ENCODE peak calls at places on chromosome 2, in five cellular contexts. V is tibial artery; F is CD4-positive, CD25-positive, alpha-beta regulatory T cell; S is heart right ventricle; I is WERI-Rb-1. W is an unnamed sample. For H3K36me3, the result is how much of the 10 kb centered on the place peaks cover.

GRCh38 chr2:147910990-147911473 is 66.2 kb downstream of the ACVR2A start:
- DNase-seq in S (peak), I (peak), F (peak), V (no peak), W (peak)

GRCh38 chr2:10759151-10759714 is 37.8 kb downstream of the ATP6V1C2 start:
- DNase-seq in S (no peak), V (no peak), I (no peak), F (no peak), W (no peak)

GRCh38 chr2:140273396-140273795 is 1493.2 kb upstream of the NXPH2 start:
- DNase-seq in I (no peak), V (no peak), F (no peak), S (no peak), W (no peak)

GRCh38 chr2:54598347-54599325 is 124.8 kb upstream of the EML6 start:
- DNase-seq in F (no peak), S (no peak), V (no peak), I (no peak), W (no peak)

GRCh38 chr2:11867926-11868325 is 121.5 kb downstream of the LPIN1 start:
- DNase-seq in I (no peak), S (no peak), V (no peak), F (no peak), W (no peak)

GRCh38 chr2:178117725-178118124 is 5.5 kb downstream of the RBM45 start:
- DNase-seq in I (no peak), S (no peak), V (no peak), F (no peak), W (no peak)

GRCh38 chr2:196990092-196990491 is 63.6 kb upstream of the PGAP1 start:
- DNase-seq in F (no peak), I (no peak), S (no peak), V (no peak), W (no peak)

GRCh38 chr2:229445501-229446294 is 174.6 kb upstream of the PID1 start:
- DNase-seq in F (no peak), I (no peak), V (peak), S (peak), W (no peak)

GRCh38 chr2:240595381-240596079 is 9.0 kb downstream of the CAPN10 start:
- DNase-seq in I (peak), S (no peak), V (peak), F (peak), W (no peak)

GRCh38 chr2:70712916-70713315 is 55.1 kb downstream of the ADD2 start:
- DNase-seq in S (no peak), I (no peak), F (no peak), V (no peak), W (no peak)

GRCh38 chr2:127786048-127786809 is 24.7 kb downstream of the WDR33 start:
- DNase-seq in F (no peak), I (no peak), S (no peak), V (no peak), W (no peak)

GRCh38 chr2:9307505-9307904 is 100.9 kb downstream of the ASAP2 start:
- DNase-seq in I (no peak), S (no peak), F (no peak), V (no peak), W (no peak)

GRCh38 chr2:108634591-108635160 is 84.6 kb upstream of the RANBP2 start:
- DNase-seq in V (no peak), S (no peak), F (no peak), I (no peak), W (no peak)

GRCh38 chr2:187055463-187055862 is 206.5 kb upstream of the ZSWIM2 start:
- DNase-seq in S (no peak), V (no peak), F (no peak), I (no peak), W (no peak)

GRCh38 chr2:43419886-43420285 is 176.0 kb downstream of the THADA start:
- DNase-seq in V (no peak), S (no peak), F (no peak), I (no peak), W (no peak)

GRCh38 chr2:128440666-128441340 is 122.1 kb upstream of the HS6ST1 start:
- DNase-seq in F (no peak), V (peak), I (no peak), S (no peak), W (no peak)

GRCh38 chr2:141889788-141890187 is 241.0 kb downstream of the LRP1B start:
- DNase-seq in V (no peak), S (no peak), I (no peak), F (no peak), W (no peak)

GRCh38 chr2:36044389-36044788 is 311.2 kb upstream of the CRIM1 start:
- DNase-seq in S (no peak), F (no peak), V (no peak), I (no peak), W (no peak)

GRCh38 chr2:176176233-176176632 is 12.2 kb upstream of the HOXD1 start:
- DNase-seq in I (no peak), S (no peak), V (no peak), F (no peak), W (no peak)

GRCh38 chr2:137467246-137467862 is 496.9 kb upstream of the HNMT start:
- DNase-seq in V (no peak), S (peak), I (peak), F (no peak), W (no peak)

GRCh38 chr2:46377287-46377605 is 80.0 kb downstream of the EPAS1 start:
- DNase-seq in V (no peak), F (no peak), I (peak), S (no peak), W (no peak)

GRCh38 chr2:458431-458827 is 170.5 kb upstream of the ALKAL2 start:
- DNase-seq in S (no peak), I (peak), V (no peak), F (no peak), W (no peak)

GRCh38 chr2:1539973-1540372 is 126.7 kb downstream of the TPO start:
- DNase-seq in S (no peak), I (no peak), F (no peak), V (peak), W (no peak)

GRCh38 chr2:234919711-234920110 is 32.1 kb upstream of the SH3BP4 start:
- DNase-seq in F (no peak), S (no peak), I (no peak), V (no peak), W (no peak)

GRCh38 chr2:14951569-14952285 is 319.2 kb downstream of the LRATD1 start:
- DNase-seq in V (no peak), S (no peak), F (no peak), I (peak), W (no peak)

GRCh38 chr2:207153266-207153990 is 12.3 kb downstream of the KLF7 start:
- DNase-seq in V (no peak), I (no peak), F (no peak), S (no peak), W (no peak)

GRCh38 chr2:205766765-205767359 is 84.6 kb downstream of the NRP2 start:
- DNase-seq in F (peak), S (peak), V (no peak), I (peak), W (no peak)

GRCh38 chr2:72980535-72981217 is 63.4 kb downstream of the EMX1 start:
- DNase-seq in V (no peak), F (no peak), S (no peak), I (no peak), W (no peak)

GRCh38 chr2:180519276-180519675 is 461.1 kb upstream of the UBE2E3 start:
- DNase-seq in V (no peak), I (no peak), S (no peak), F (no peak), W (no peak)

GRCh38 chr2:152678808-152679207 is 38.5 kb downstream of the PRPF40A start:
- DNase-seq in S (no peak), V (no peak), I (no peak), F (no peak), W (no peak)

GRCh38 chr2:152676461-152676860 is 40.8 kb downstream of the PRPF40A start:
- DNase-seq in I (no peak), S (no peak), V (no peak), F (no peak), W (no peak)

DNA sequence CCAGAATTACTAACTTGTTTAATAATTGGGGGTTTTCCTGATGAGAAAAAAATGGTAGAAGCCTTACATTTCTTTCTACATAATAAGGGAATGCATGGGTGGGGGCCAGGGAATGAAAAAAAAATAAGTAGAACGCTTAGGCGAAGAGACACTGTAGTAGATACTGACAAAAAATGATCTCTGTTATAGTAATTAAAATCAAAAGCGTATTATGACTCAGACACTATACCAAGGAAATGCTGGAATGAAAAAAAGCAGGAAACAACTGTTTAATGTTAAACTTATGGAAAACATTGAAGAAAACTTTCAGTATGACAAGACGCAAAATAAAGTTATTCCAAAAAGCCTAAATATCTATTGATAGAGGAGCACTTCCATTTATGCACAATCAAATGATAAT is 42.9 kb downstream of the PRPF40A start:
- DNase-seq in F (no peak), V (no peak), S (no peak), I (no peak), W (no peak)
- H3K36me3 ChIP-seq in F (half or more), V (half or more), S (half or more), I (half or more), W (half or more)

DNA sequence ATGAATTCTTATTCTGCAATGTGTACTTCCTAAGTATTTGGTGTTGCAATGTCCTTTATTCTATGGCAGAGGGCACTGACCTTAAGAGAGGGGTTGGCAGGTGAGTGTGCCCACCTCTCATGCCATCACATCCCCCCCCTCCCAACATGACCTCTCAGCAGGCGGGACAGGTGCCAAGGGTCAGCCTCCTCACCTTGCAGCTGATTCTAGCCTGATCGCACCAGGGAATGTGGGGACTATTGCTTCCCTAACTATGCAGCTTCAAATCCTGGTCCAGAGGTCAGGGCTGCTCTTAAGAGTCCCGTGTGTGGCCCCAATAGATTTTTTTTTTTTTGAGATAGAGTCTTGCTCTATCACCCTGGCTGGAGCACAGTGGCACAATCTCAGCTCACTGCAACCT is 9.5 kb downstream of the HJURP start:
- DNase-seq in S (no peak), V (no peak), I (no peak), F (no peak), W (no peak)
- H3K36me3 ChIP-seq in S (half or more), V (under half), I (half or more), F (under half), W (under half)

GRCh38 chr2:226115832-226116200 is 683.8 kb downstream of the IRS1 start:
- DNase-seq in S (no peak), V (no peak), F (no peak), I (no peak), W (no peak)
- H3K36me3 ChIP-seq in S (under half), V (under half), F (under half), I (under half), W (under half)

DNA sequence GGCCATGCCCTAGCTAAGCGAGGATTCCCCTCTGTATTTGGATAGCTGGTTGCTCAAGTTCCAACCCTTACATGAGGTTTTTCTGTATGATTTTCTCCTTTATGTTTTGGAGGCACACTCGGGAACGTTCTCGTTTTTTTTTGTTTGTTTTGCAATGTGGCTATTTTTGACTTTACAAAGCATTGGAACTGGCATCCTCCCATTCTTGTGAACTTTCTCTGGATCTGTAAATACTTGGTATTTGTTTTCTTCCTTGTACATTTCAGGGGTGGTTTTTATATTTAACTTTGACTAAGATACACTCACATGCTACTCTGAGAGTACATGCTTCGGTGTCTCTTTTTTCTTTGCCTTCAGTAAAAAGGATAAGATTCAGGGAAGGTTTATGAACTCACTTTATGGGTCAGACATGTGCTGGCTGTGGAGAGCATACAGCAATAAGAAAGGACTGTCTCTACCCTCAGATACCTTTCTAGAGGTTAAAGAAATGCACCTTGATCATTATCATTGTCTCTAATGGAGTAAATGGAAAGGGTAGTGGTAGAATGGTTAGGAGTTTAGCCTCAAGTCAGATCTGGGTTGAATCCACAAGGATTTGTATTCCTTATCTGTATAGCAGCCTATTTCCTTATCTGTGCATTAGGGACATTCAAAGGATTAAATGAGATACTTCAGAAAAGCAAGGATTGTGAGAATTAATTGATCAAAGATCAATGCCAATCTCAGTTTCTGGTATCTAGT is 61.9 kb downstream of the MEIS1 start:
- DNase-seq in S (no peak), V (no peak), F (no peak), I (no peak), W (no peak)
- H3K36me3 ChIP-seq in S (under half), V (under half), F (under half), I (under half), W (under half)

DNA sequence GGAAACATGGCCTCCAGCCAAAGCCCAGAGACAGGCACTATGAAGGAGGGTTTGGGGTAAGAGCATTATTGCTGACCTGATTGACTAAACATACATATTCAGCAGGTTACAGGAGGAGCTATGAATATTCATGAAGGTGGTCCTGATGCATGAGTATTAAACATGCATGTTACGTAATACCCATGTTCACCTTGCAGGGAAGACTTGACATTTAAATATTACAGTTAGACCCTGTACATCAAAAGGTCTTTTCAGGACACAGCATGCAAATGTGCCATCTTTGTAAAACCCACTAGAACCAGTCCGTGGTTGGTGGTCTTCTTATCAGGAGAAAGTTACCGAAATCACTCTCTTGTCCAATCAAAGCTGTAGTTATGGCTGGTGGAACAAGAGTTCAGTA is 59.9 kb downstream of the XRCC5 start:
- DNase-seq in I (no peak), V (no peak), S (no peak), F (no peak), W (no peak)
- H3K36me3 ChIP-seq in I (half or more), V (half or more), S (half or more), F (half or more), W (under half)

GRCh38 chr2:101833890-101834523 is 136.5 kb downstream of the MAP4K4 start:
- DNase-seq in F (no peak), S (no peak), I (no peak), V (no peak), W (no peak)

GRCh38 chr2:101841679-101842327 is 144.3 kb downstream of the MAP4K4 start:
- DNase-seq in S (no peak), V (no peak), F (no peak), I (no peak), W (no peak)

GRCh38 chr2:101832114-101832513 is 134.6 kb downstream of the MAP4K4 start:
- DNase-seq in S (no peak), V (no peak), I (no peak), F (peak), W (no peak)

GRCh38 chr2:101842471-101842870 is 145.0 kb downstream of the MAP4K4 start:
- DNase-seq in S (no peak), V (no peak), I (no peak), F (no peak), W (no peak)

GRCh38 chr2:101837354-101837753 is 139.8 kb downstream of the MAP4K4 start:
- DNase-seq in I (no peak), F (no peak), V (no peak), S (no peak), W (no peak)
- H3K36me3 ChIP-seq in I (half or more), F (half or more), V (half or more), S (half or more), W (half or more)

DNA sequence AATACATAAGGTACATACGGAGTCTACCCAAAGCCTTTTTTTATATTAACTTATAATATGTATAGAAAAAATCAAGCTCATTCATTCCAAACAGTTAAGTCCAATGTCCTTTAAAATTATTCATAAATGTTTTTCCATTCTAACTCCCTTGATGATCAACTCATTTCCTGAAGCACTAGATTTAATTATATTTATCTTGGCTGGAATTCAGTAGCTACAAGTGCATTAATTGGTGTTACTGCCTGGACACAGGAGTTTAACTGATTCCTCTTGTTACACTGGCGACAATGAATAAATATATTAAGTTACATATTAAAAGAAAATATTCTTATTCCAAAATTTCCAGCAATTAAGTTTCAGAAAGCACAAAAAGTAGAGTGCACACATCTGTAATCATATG is 35.8 kb downstream of the GALNT3 start:
- DNase-seq in V (no peak), S (no peak), I (no peak), F (no peak), W (no peak)
- H3K36me3 ChIP-seq in V (under half), S (under half), I (under half), F (under half), W (under half)

W was measured in effector memory CD4-positive, alpha-beta T cell.